ENCODE peak calls at places on chromosomes 7 and 10, in four cellular contexts. P is endothelial cell, V is NB4, Q is A673. G is an unnamed sample.
A peak's percentile ranks its signal among the peaks of the same experiment; 100 is the strongest.

GRCh38 chr10:96719850-96720421 is 378 bp downstream of the PIK3AP1 start:
- DNase-seq in P (peak; percentile 75), V (peak; percentile 95), Q (peak; percentile 12), G (peak; percentile 84)

GRCh38 chr7:128917061-128917460 is 6.6 kb upstream of the KCP start:
- DNase-seq in P (no peak), V (no peak), Q (no peak), G (no peak)

GRCh38 chr10:34808789-34809745 is 6.0 kb downstream of the PARD3 start:
- DNase-seq in P (no peak), V (no peak), Q (peak; percentile 24), G (no peak)

GRCh38 chr7:27300401-27300800 is 57.8 kb downstream of the EVX1 start:
- DNase-seq in P (no peak), V (peak; percentile 95), Q (no peak), G (no peak)

GRCh38 chr10:31353574-31353973 is 34.6 kb downstream of the ZEB1 start:
- DNase-seq in P (no peak), V (peak; percentile 57), Q (peak; percentile 9), G (peak; percentile 10)

GRCh38 chr10:102392306-102392705 is 3.2 kb upstream of the NFKB2 start:
- DNase-seq in P (no peak), V (no peak), Q (no peak), G (no peak)

GRCh38 chr7:129354428-129355157 is 79.6 kb upstream of the STRIP2 start:
- DNase-seq in P (no peak), V (peak; percentile 18), Q (no peak), G (no peak)

GRCh38 chr7:81285142-81285871 is 366.5 kb upstream of the SEMA3C start:
- DNase-seq in P (no peak), V (no peak), Q (no peak), G (no peak)

GRCh38 chr7:101217388-101218235 is at the start of the genes PLOD3 and ZNHIT1:
- DNase-seq in P (peak; percentile 91), V (peak; percentile 99), Q (peak; percentile 99), G (peak; percentile 96)

GRCh38 chr7:32161708-32162107 is 91.5 kb upstream of the PDE1C start:
- DNase-seq in P (no peak), V (no peak), Q (no peak), G (no peak)

G was measured in KBM-7.